ENCODE peak calls at places on chromosomes 3 and 15, in seven cellular contexts. Q is uterus, N is sigmoid colon, K is heart left ventricle, C is HCT116, O is transverse colon, I is endothelial cell of umbilical vein. U is an unnamed sample.

GRCh38 chr3:123448503-123449091 is at the start of gene ADCY5:
- DNase-seq in Q (peak; percentile 35), N (no peak), K (no peak), C (no peak), O (peak; percentile 33), I (peak; percentile 12), U (no peak)

GRCh38 chr3:15315003-15315402 is 17.4 kb downstream of the SH3BP5 start:
- DNase-seq in Q (no peak), N (peak; percentile 58), K (no peak), C (no peak), O (no peak), I (no peak), U (no peak)

GRCh38 chr3:156358232-156358631 is 196.7 kb downstream of the SSR3 start:
- DNase-seq in Q (no peak), N (no peak), K (no peak), C (no peak), O (no peak), I (no peak), U (no peak)

GRCh38 chr3:35745802-35746484 is 106.6 kb downstream of the ARPP21 start:
- DNase-seq in Q (no peak), N (no peak), K (no peak), C (no peak), O (no peak), I (no peak), U (no peak)

GRCh38 chr15:30043211-30043655 is 39.5 kb upstream of the GOLGA8J start:
- DNase-seq in Q (no peak), N (no peak), K (no peak), C (no peak), O (no peak), I (peak; percentile 35), U (no peak)

GRCh38 chr15:85044251-85044853 is 62.7 kb downstream of the PDE8A start:
- DNase-seq in Q (peak; percentile 59), N (peak; percentile 77), K (no peak), C (peak; percentile 28), O (peak; percentile 70), I (peak; percentile 80), U (no peak)

GRCh38 chr3:184480831-184481230 is 80.8 kb upstream of the EPHB3 start:
- DNase-seq in Q (no peak), N (no peak), K (no peak), C (no peak), O (no peak), I (no peak), U (peak; percentile 70)

GRCh38 chr3:47536967-47537366 is 23.5 kb upstream of the ELP6 start:
- DNase-seq in Q (no peak), N (no peak), K (no peak), C (no peak), O (no peak), I (no peak), U (no peak)

GRCh38 chr3:186842426-186843038 is at the start of gene ADIPOQ:
- DNase-seq in Q (no peak), N (no peak), K (no peak), C (no peak), O (no peak), I (no peak), U (no peak)

GRCh38 chr3:156619376-156619775 is 55.0 kb upstream of the TIPARP start:
- DNase-seq in Q (no peak), N (no peak), K (no peak), C (no peak), O (no peak), I (peak; percentile 6), U (no peak)

GRCh38 chr3:124117486-124117885 is 125.6 kb upstream of the ROPN1 start:
- DNase-seq in Q (no peak), N (no peak), K (peak; percentile 52), C (no peak), O (no peak), I (peak; percentile 67), U (no peak)

GRCh38 chr3:13521309-13521708 is 27.6 kb upstream of the FBLN2 start:
- DNase-seq in Q (no peak), N (no peak), K (no peak), C (no peak), O (no peak), I (no peak), U (no peak)

GRCh38 chr3:28951773-28952556 is 328.9 kb upstream of the RBMS3 start:
- DNase-seq in Q (no peak), N (no peak), K (no peak), C (no peak), O (no peak), I (no peak), U (no peak)

GRCh38 chr15:73317651-73318462 is 50.9 kb downstream of the HCN4 start:
- DNase-seq in Q (no peak), N (no peak), K (no peak), C (no peak), O (no peak), I (no peak), U (no peak)

GRCh38 chr3:11034297-11035000 is 41.9 kb downstream of the SLC6A1 start:
- DNase-seq in Q (no peak), N (no peak), K (no peak), C (no peak), O (no peak), I (no peak), U (no peak)

GRCh38 chr3:52503788-52504424 is 8.8 kb downstream of the STAB1 start:
- DNase-seq in Q (no peak), N (no peak), K (no peak), C (no peak), O (no peak), I (no peak), U (no peak)

GRCh38 chr15:40115670-40116093 is 7.0 kb upstream of the BMF start:
- DNase-seq in Q (no peak), N (no peak), K (no peak), C (no peak), O (peak; percentile 78), I (no peak), U (no peak)

GRCh38 chr3:59578129-59578528 is 528.3 kb upstream of the CFAP20DC start:
- DNase-seq in Q (no peak), N (no peak), K (no peak), C (no peak), O (no peak), I (no peak), U (no peak)

GRCh38 chr15:31023841-31024240 is 32.4 kb upstream of the MTMR10 start:
- DNase-seq in Q (no peak), N (no peak), K (no peak), C (no peak), O (no peak), I (no peak), U (no peak)

GRCh38 chr3:127690106-127690505 is 17.4 kb downstream of the ABTB1 start:
- DNase-seq in Q (no peak), N (peak; percentile 60), K (peak; percentile 27), C (no peak), O (no peak), I (no peak), U (no peak)

GRCh38 chr3:56919797-56920195 is 118.0 kb upstream of the ARHGEF3 start:
- DNase-seq in Q (no peak), N (no peak), K (no peak), C (no peak), O (no peak), I (no peak), U (no peak)

GRCh38 chr3:182726258-182727142 is 66.8 kb upstream of the ATP11B start:
- DNase-seq in Q (no peak), N (no peak), K (no peak), C (no peak), O (peak; percentile 61), I (no peak), U (no peak)

GRCh38 chr3:70064194-70064787 is 64.8 kb downstream of the SAMMSON start:
- DNase-seq in Q (no peak), N (no peak), K (no peak), C (peak; percentile 4), O (no peak), I (peak; percentile 71), U (no peak)

GRCh38 chr3:50628601-50629000 is 11.7 kb downstream of the MAPKAPK3 start:
- DNase-seq in Q (no peak), N (no peak), K (no peak), C (no peak), O (no peak), I (no peak), U (no peak)

GRCh38 chr3:127792664-127793292 is 29.5 kb downstream of the MGLL start:
- DNase-seq in Q (peak; percentile 53), N (peak; percentile 83), K (peak; percentile 81), C (no peak), O (peak; percentile 68), I (peak; percentile 82), U (no peak)

GRCh38 chr15:86570738-86571137 is 491.1 kb downstream of the AGBL1 start:
- DNase-seq in Q (no peak), N (no peak), K (peak; percentile 39), C (no peak), O (no peak), I (no peak), U (no peak)

GRCh38 chr3:67515778-67516177 is 138.6 kb downstream of the SUCLG2 start:
- DNase-seq in Q (no peak), N (no peak), K (no peak), C (no peak), O (no peak), I (peak; percentile 16), U (no peak)

DNA sequence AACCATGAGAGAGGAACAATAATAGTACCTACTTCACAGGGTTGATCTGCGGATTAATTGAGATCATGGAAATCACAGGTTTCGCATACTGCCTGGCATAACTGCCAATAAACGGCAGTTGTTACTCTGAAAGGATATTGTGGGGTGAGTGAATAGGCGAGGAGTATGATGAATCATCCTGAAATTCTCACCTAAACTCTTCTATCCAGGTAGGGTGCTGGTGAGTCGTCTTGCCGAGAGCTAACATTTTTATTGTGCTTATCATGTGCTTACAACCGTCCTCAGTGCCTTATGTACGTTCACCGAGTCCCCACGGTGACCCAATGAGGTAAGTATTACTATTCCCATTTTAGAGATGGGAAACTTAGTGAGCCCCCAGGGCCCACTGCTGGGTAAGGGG is 52.4 kb upstream of the SRGAP3 start:
- DNase-seq in Q (no peak), N (no peak), K (no peak), C (no peak), O (no peak), I (no peak), U (no peak)
- TF ChIP-seq POLR2A in Q (no peak), N (no peak), K (no peak), C (no peak), O (no peak), I (no peak), U (no peak)

DNA sequence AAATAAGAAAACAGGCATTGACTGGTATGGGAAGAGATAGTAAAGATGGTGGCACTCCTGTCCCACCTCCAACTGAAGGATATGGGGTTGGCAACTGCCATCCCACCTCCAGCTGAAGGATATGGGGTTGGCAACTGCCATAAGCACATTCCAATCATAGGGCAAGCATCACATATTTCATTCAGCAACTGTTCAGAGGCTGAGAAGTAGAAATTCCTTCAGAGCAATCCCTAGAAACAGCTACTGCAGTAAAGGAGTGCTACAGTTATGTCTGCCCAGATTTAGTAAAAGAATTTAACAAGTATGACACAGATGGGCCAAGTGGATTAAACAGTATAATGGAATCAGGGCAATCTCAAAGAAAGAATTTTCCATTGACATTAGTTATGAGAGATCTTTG is 156.8 kb downstream of the IMPG2 start:
- DNase-seq in Q (no peak), N (no peak), K (no peak), C (no peak), O (no peak), I (no peak), U (no peak)
- H3K4me1 ChIP-seq in Q (no peaks in the 10 kb centered on the region), N (peaks cover 12% of the 10 kb centered on the region), K (no peaks in the 10 kb centered on the region), C (no peaks in the 10 kb centered on the region), O (no peaks in the 10 kb centered on the region), I (no peaks in the 10 kb centered on the region), U (no peaks in the 10 kb centered on the region)

GRCh38 chr15:99123706-99124451 is 19.0 kb downstream of the SYNM start:
- DNase-seq in Q (peak; percentile 86), N (peak; percentile 97), K (peak; percentile 91), C (peak; percentile 86), O (peak; percentile 77), I (peak; percentile 95), U (peak; percentile 95)
- TF ChIP-seq POLR2A in Q (no peak), N (no peak), K (peak; percentile 31), C (no peak), O (no peak), I (no peak), U (no peak)

GRCh38 chr3:100102757-100103156 is 11.5 kb downstream of the FILIP1L start:
- DNase-seq in Q (no peak), N (no peak), K (no peak), C (no peak), O (no peak), I (no peak), U (no peak)
- H3K4me1 ChIP-seq in Q (peaks cover 11% of the 10 kb centered on the region), N (peaks cover 45% of the 10 kb centered on the region), K (peaks cover 70% of the 10 kb centered on the region), C (no peaks in the 10 kb centered on the region), O (peaks cover 63% of the 10 kb centered on the region), I (peaks cover 8% of the 10 kb centered on the region), U (peaks cover 64% of the 10 kb centered on the region)